ENCODE peak calls at places on chromosome 17, in four cellular contexts. L is HepG2, I is GM12878, J is K562. D is an unnamed sample.

GRCh38 chr17:27603870-27604794 is 26.9 kb upstream of the LGALS9 start:
- DNase-seq in J (no peak), I (no peak), L (no peak), D (no peak)

GRCh38 chr17:83181991-83182619 is 102.7 kb downstream of the METRNL start:
- DNase-seq in L (no peak), J (no peak), I (no peak), D (peak; percentile 7)

GRCh38 chr17:20116683-20117309 is 107.6 kb downstream of the SPECC1 start:
- DNase-seq in I (no peak), J (peak; percentile 33), L (peak; percentile 49), D (peak; percentile 60)

GRCh38 chr17:47862621-47863440 is 11.9 kb upstream of the SP6 start:
- DNase-seq in I (no peak), J (no peak), L (no peak), D (no peak)

GRCh38 chr17:74960739-74961342 is 11.7 kb downstream of the HID1 start:
- DNase-seq in I (no peak), J (peak; percentile 91), L (peak; percentile 83), D (peak; percentile 82)

GRCh38 chr17:12047977-12048376 is 27.3 kb downstream of the MAP2K4 start:
- DNase-seq in I (no peak), J (peak; percentile 16), L (no peak), D (no peak)

GRCh38 chr17:22409160-22409751 is 716.9 kb downstream of the KCNJ18 start:
- DNase-seq in J (peak; percentile 32), L (no peak), I (no peak), D (no peak)

GRCh38 chr17:37698856-37699255 is 46.0 kb downstream of the HNF1B start:
- DNase-seq in J (no peak), I (no peak), L (no peak), D (no peak)

GRCh38 chr17:78819402-78819801 is 21.2 kb downstream of the USP36 start:
- DNase-seq in I (no peak), J (no peak), L (no peak), D (no peak)

GRCh38 chr17:44002141-44002848 is 2.1 kb upstream of the NAGS start:
- DNase-seq in L (peak; percentile 80), J (no peak), I (no peak), D (no peak)

GRCh38 chr17:80070375-80071115 is 30.8 kb upstream of the GAA start:
- DNase-seq in L (no peak), J (no peak), I (no peak), D (no peak)

GRCh38 chr17:60325730-60326524 is 66.0 kb downstream of the USP32 start:
- DNase-seq in J (no peak), I (no peak), L (peak; percentile 20), D (no peak)

GRCh38 chr17:48012151-48012520 is 25.5 kb downstream of the COPZ2 start:
- DNase-seq in J (peak; percentile 91), I (no peak), L (no peak), D (peak; percentile 75)

GRCh38 chr17:76736349-76737081 is 616 bp downstream of the SRSF2 start:
- DNase-seq in L (peak; percentile 46), I (no peak), J (peak; percentile 75), D (peak; percentile 70)

GRCh38 chr17:81865733-81866439 is 5.3 kb downstream of the ARHGDIA start:
- DNase-seq in L (peak; percentile 68), J (no peak), I (no peak), D (no peak)

GRCh38 chr17:57970706-57971105 is 15.5 kb upstream of the CUEDC1 start:
- DNase-seq in I (no peak), L (no peak), J (no peak), D (no peak)

GRCh38 chr17:68432086-68432864 is 25.0 kb downstream of the WIPI1 start:
- DNase-seq in I (no peak), J (no peak), L (no peak), D (no peak)

GRCh38 chr17:30226878-30227277 is 8.6 kb downstream of the SLC6A4 start:
- DNase-seq in I (no peak), L (peak; percentile 34), J (no peak), D (no peak)

GRCh38 chr17:41735744-41736143 is 1.3 kb upstream of the HAP1 start:
- DNase-seq in L (no peak), I (no peak), J (no peak), D (no peak)

GRCh38 chr17:7677388-7678067 is 9.8 kb downstream of the TP53 start:
- DNase-seq in I (no peak), J (no peak), L (no peak), D (peak; percentile 44)

GRCh38 chr17:80422276-80422675 is 7.3 kb downstream of the ENDOV start:
- DNase-seq in J (no peak), I (no peak), L (no peak), D (no peak)

GRCh38 chr17:55660171-55660886 is 62.3 kb downstream of the TMEM100 start:
- DNase-seq in J (no peak), L (peak; percentile 9), I (no peak), D (no peak)

GRCh38 chr17:80892019-80892855 is 99.4 kb upstream of the CHMP6 start:
- DNase-seq in I (peak; percentile 77), J (peak; percentile 87), L (no peak), D (no peak)

GRCh38 chr17:27290916-27291598 is 2.9 kb upstream of the WSB1 start:
- DNase-seq in I (no peak), J (no peak), L (peak; percentile 28), D (no peak)

GRCh38 chr17:69945698-69946185 is 129.3 kb upstream of the KCNJ16 start:
- DNase-seq in J (no peak), L (no peak), I (no peak), D (no peak)

GRCh38 chr17:8894673-8895578 is 27.5 kb upstream of the PIK3R6 start:
- DNase-seq in I (peak; percentile 65), L (peak; percentile 52), J (peak; percentile 65), D (peak; percentile 66)

GRCh38 chr17:36930501-36930900 is 6.8 kb upstream of the LHX1 start:
- DNase-seq in I (no peak), L (no peak), J (no peak), D (no peak)

GRCh38 chr17:77728022-77728671 is 230.4 kb upstream of the TNRC6C start:
- DNase-seq in L (peak; percentile 58), J (no peak), I (no peak), D (no peak)

GRCh38 chr17:76195281-76196096 is 44.8 kb downstream of the RNF157 start:
- DNase-seq in I (no peak), L (no peak), J (peak; percentile 44), D (no peak)

GRCh38 chr17:44333371-44333770 is 8.7 kb upstream of the SLC25A39 start:
- DNase-seq in L (no peak), J (no peak), I (no peak), D (no peak)

GRCh38 chr17:73823684-73824083 is 179.4 kb upstream of the SDK2 start:
- DNase-seq in I (no peak), J (no peak), L (peak; percentile 27), D (no peak)

GRCh38 chr17:37025847-37026533 is 77.2 kb downstream of the AATF start:
- DNase-seq in I (peak; percentile 36), J (no peak), L (no peak), D (no peak)

GRCh38 chr17:38868968-38869646 is 751 bp upstream of the LASP1 start:
- DNase-seq in I (peak; percentile 77), L (peak; percentile 90), J (peak; percentile 64), D (peak; percentile 95)

DNA sequence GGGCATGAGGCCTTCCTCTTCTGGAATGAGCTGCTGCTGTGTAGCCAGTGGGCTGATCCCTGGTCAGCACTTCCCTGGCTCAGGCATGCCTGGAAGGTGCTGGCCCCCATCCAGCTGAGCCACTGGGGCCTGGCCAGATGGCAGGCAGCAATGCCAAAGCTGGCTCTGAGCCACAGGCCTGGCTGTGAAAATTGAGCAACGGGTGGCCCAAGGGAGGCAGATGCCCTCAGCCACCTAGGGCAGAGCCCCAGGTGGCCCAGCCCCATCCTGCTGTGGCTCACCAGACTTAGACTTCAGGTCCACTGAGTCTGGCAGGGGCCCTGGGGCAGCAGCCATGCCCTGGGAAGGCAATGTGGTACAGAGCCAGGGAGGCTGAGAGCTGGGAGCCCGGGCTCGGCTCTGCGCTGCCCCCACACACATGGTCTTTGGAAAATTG is 8.5 kb upstream of the CRHR1 start:
- DNase-seq in J (no peak), L (no peak), I (no peak), D (no peak)
- TF ChIP-seq NR2C2 in J (no peak), L (no peak), I (no peak), D (no peak)

GRCh38 chr17:4706121-4706520 is 2.2 kb upstream of the PELP1 start:
- DNase-seq in L (no peak), J (no peak), I (no peak), D (no peak)

GRCh38 chr17:4711671-4712111 is 1.3 kb downstream of the ARRB2 start:
- DNase-seq in I (no peak), L (no peak), J (no peak), D (no peak)

GRCh38 chr17:4710693-4711634 is 532 bp downstream of the ARRB2 start:
- DNase-seq in J (no peak), I (no peak), L (no peak), D (peak; percentile 22)

GRCh38 chr17:4709794-4710692 is at the start of gene ARRB2:
- DNase-seq in I (peak; percentile 94), J (peak; percentile 90), L (peak; percentile 97), D (peak; percentile 95)

DNA sequence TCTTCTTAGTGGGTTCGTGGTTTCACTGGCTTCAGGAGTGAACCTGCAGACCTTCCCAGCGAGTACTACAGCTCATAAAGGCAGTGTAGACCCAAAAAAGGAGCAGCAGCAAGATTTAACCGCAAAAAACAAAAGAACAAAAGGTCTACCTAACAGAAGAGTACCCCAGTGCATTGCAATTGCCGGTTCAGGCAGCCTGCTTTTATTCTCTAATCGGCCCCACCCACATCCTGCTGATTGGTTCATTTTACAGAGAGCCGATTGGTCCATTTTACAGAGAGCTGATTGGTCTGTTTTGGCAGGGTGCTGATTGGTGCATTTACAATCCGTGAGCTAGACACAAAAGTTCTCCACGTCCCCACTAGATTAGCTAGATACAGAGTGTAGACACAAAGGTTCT is 2.0 kb upstream of the ARRB2 start:
- DNase-seq in L (peak; percentile 72), I (no peak), J (no peak), D (peak; percentile 50)
- TF ChIP-seq NR2C2 in L (no peak), I (no peak), J (no peak), D (no peak)

GRCh38 chr17:32279933-32280716 is 14.5 kb downstream of the RHBDL3 start:
- DNase-seq in L (no peak), J (peak; percentile 70), I (no peak), D (peak; percentile 76)

GRCh38 chr17:32283745-32284207 is 18.1 kb downstream of the RHBDL3 start:
- DNase-seq in L (no peak), J (peak; percentile 59), I (no peak), D (no peak)

GRCh38 chr17:32277284-32277683 is 11.7 kb downstream of the RHBDL3 start:
- DNase-seq in J (no peak), I (no peak), L (no peak), D (peak; percentile 51)

GRCh38 chr17:32278815-32279214 is 13.2 kb downstream of the RHBDL3 start:
- DNase-seq in J (no peak), I (no peak), L (no peak), D (no peak)

DNA sequence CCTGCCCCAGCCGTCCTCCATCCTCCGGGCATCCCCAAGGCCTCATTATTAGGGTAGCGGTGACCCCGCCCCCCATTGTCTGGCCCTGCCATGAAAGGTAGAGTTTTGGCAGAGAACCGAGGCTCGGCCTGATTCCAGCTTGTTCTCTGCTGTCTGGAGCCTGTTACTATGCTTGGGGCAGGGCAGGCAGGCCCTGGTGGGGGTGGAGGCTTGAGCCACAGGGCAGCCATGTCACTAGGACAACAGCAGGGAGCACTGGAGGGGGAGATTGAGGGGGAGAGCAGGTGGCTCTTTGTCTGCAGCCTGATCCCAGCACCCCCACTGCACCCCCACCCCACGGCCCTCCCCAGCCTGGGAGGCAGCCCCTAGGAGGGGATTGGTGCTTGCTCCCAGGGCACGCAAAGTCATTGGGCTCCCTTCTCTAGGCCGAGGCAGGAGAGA is 15.4 kb downstream of the RHBDL3 start:
- DNase-seq in L (no peak), J (no peak), I (no peak), D (peak; percentile 67)
- TF ChIP-seq NR2C2 in L (no peak), J (no peak), I (no peak), D (no peak)

GRCh38 chr17:560379-560935 is 154.2 kb downstream of the VPS53 start:
- DNase-seq in J (no peak), L (no peak), I (no peak), D (no peak)
- TF ChIP-seq NR2C2 in J (no peak), L (no peak), I (no peak), D (no peak)

D was measured in WTC11.